ENCODE peak calls at places on chromosome 13, in eight cellular contexts. F is thoracic aorta, E is WERI-Rb-1, O is left lung, M is small intestine, I is gastrocnemius medialis, U is aorta, N is fibroblast of lung. T is an unnamed sample. For H3K27me3, the result is how much of the 10 kb centered on the place peaks cover.

GRCh38 chr13:20121154-20121515 is 39.7 kb downstream of the GJA3 start:
- DNase-seq in U (no peak), I (no peak), N (peak), E (no peak), M (peak), O (no peak), F (no peak), T (no peak)

GRCh38 chr13:85313761-85314503 is 485.3 kb downstream of the SLITRK6 start:
- DNase-seq in I (no peak), M (no peak), E (no peak), N (peak), O (no peak), U (no peak), F (no peak), T (peak)

GRCh38 chr13:42041684-42042035 is 6.8 kb upstream of the DGKH start:
- DNase-seq in N (peak), F (peak), I (peak), U (peak), M (peak), O (peak), E (peak), T (peak)

GRCh38 chr13:73365681-73366080 is 306.9 kb downstream of the KLF5 start:
- DNase-seq in I (no peak), M (peak), E (no peak), F (no peak), O (no peak), N (no peak), U (no peak), T (no peak)

GRCh38 chr13:91664036-91664435 is 265.6 kb downstream of the GPC5 start:
- DNase-seq in O (no peak), F (no peak), E (no peak), M (peak), U (no peak), I (no peak), N (no peak), T (no peak)

GRCh38 chr13:41049480-41049879 is 11.8 kb upstream of the WBP4 start:
- DNase-seq in M (no peak), E (no peak), I (no peak), F (no peak), N (no peak), O (no peak), U (no peak), T (no peak)

GRCh38 chr13:46152627-46153328 is 29.2 kb downstream of the LCP1 start:
- DNase-seq in M (no peak), N (no peak), F (no peak), I (no peak), U (no peak), O (no peak), E (no peak), T (no peak)

GRCh38 chr13:37899753-37900152 is 30.2 kb upstream of the TRPC4 start:
- DNase-seq in O (no peak), U (no peak), E (no peak), M (peak), I (no peak), F (no peak), N (no peak), T (no peak)

GRCh38 chr13:71629167-71629566 is 237.8 kb downstream of the DACH1 start:
- DNase-seq in O (no peak), N (no peak), M (no peak), F (no peak), E (no peak), U (no peak), I (no peak), T (no peak)

GRCh38 chr13:25742220-25742619 is 309.6 kb downstream of the SHISA2 start:
- DNase-seq in N (no peak), M (no peak), F (no peak), E (no peak), O (no peak), I (no peak), U (no peak), T (no peak)

DNA sequence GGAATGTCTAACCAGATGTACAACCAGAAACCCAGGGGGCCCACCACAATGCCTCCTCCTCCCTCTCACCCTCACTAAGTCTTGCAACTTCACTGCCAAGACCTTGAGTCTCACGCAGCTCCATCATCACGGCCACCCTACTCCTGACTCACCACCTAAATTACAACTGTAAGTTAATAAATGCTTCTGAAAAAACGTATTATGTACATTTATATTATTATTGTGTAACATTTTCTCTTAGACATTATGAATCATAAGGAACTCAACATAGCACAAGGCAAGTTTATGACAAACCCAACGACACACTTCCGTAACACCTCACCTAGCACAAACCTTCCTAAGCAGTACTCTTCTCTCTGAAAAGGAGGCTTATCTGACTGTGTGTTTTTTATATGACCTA is 20.7 kb downstream of the MIPEP start:
- DNase-seq in M (no peak), F (no peak), I (no peak), E (no peak), U (no peak), N (peak), O (no peak), T (peak)
- H3K27me3 ChIP-seq in M (under half), F (under half), I (under half), E (under half), U (under half), N (under half), O (under half), T (under half)

DNA sequence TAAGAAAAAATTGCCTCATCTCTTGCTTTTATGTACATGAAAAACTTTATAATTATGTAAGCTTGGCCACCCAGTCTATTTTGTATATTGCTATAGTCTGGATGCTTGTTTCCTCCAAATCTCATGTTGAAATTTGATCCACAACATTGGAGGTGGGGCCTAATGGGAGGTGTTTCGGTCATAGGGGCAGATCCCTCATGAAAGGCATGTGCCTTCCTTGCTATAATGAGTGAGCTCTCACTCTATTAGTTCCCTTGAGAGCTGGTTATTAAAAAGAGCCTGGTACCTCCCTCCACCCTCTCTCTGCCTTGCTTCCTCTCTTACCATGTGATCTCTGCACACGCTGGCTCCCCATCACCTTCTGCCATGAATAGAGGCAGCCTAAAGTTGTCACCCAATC is 1005.1 kb downstream of the PCDH9 start:
- DNase-seq in O (no peak), E (no peak), M (no peak), F (no peak), N (no peak), U (no peak), I (no peak), T (no peak)
- H3K27me3 ChIP-seq in O (under half), E (under half), M (under half), F (under half), N (under half), U (under half), I (under half), T (under half)

GRCh38 chr13:112203614-112204013 is 136.7 kb downstream of the SOX1 start:
- DNase-seq in N (no peak), E (no peak), F (no peak), U (no peak), M (no peak), I (no peak), O (no peak), T (no peak)

GRCh38 chr13:112200200-112200599 is 133.3 kb downstream of the SOX1 start:
- DNase-seq in M (no peak), F (no peak), O (no peak), E (no peak), U (peak), N (no peak), I (no peak), T (no peak)

GRCh38 chr13:112202966-112203365 is 136.0 kb downstream of the SOX1 start:
- DNase-seq in M (no peak), F (no peak), U (no peak), N (no peak), I (no peak), O (no peak), E (no peak), T (no peak)

GRCh38 chr13:112204376-112204775 is 137.4 kb downstream of the SOX1 start:
- DNase-seq in N (no peak), M (no peak), U (no peak), O (no peak), E (no peak), I (no peak), F (no peak), T (no peak)

DNA sequence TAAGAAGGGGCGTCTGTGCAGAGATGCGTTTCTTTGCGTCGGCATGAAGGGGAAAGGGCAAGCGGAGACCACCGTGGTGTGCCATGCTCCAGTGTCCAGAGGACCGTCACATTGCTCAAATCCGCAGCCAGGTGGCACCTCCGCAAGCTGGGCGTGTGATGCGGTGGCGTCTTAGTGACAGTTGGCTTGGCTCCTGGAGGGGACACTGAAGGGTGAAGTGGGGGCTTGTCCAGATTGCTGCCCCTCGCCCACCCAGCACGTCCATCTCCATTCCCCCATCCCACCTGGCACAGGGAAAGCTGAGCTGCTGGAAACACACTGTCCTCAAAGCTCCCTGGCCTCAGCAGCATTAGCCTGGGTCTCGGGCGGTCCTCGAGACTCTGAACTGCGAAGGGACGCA is 135.3 kb downstream of the SOX1 start:
- DNase-seq in I (no peak), U (peak), N (no peak), O (no peak), E (no peak), F (no peak), M (no peak), T (no peak)
- H3K27me3 ChIP-seq in I (under half), U (under half), N (under half), O (under half), E (half or more), F (under half), M (under half), T (under half)

GRCh38 chr13:43787518-43787891 is 733 bp upstream of the ENOX1 start:
- DNase-seq in E (no peak), O (no peak), I (no peak), F (no peak), N (no peak), M (no peak), U (no peak), T (no peak)

GRCh38 chr13:43785681-43786471 is 896 bp downstream of the ENOX1 start:
- DNase-seq in O (peak), M (peak), E (peak), I (peak), U (peak), F (peak), N (peak), T (peak)

GRCh38 chr13:43787998-43788397 is 1.2 kb upstream of the ENOX1 start:
- DNase-seq in E (peak), N (peak), U (no peak), F (no peak), M (no peak), O (no peak), I (no peak), T (no peak)

GRCh38 chr13:43786472-43786765 is 353 bp downstream of the ENOX1 start:
- DNase-seq in M (no peak), F (no peak), O (no peak), U (no peak), E (no peak), I (no peak), N (no peak), T (no peak)

DNA sequence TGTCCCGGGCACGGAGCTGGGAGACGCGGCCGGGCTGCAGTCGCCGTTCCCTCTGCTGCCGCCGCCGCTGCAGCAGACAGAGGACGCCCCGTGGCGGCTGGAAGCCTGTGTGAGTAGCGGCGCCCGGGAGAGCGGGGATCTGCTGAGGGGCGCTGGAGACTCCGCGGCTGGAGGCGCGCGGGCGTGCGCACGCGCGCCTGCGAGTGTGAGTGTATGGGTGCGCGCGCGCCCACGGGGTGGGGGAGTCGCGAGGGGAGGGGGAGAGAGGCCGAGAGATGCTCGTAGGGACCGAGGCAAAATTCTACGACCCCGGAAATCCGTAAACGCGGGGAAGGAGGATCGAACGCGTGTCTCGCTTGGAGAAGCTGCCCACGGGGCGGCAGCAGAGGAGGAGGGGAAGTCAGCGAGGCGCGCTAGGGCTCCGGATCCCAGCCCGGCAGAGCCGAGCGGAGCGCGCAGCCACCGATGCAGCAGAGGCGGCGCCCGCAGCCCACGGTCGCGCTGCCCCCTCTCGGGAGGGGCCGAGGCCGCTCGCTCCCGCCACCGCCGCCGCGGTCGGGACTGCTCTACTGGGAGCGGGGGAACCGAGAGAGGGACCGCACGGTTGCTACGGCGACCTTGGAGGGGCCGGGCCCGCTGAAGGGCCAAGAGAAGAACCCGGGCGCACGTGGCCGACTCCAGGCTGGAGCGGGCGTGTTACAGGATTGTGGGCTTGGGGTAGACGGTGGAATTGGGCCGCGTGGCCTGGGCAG is at the start of gene ENOX1:
- DNase-seq in E (peak), M (peak), F (no peak), N (peak), I (peak), O (peak), U (peak), T (peak)
- H3K27me3 ChIP-seq in E (under half), M (under half), F (under half), N (under half), I (under half), O (under half), U (under half), T (under half)

GRCh38 chr13:51663980-51664957 is 80.0 kb downstream of the WDFY2 start:
- DNase-seq in M (no peak), E (no peak), I (no peak), F (no peak), O (no peak), U (no peak), N (no peak), T (no peak)

GRCh38 chr13:51666839-51667238 is 82.6 kb downstream of the WDFY2 start:
- DNase-seq in E (no peak), O (no peak), I (no peak), F (no peak), M (no peak), U (no peak), N (no peak), T (no peak)

GRCh38 chr13:51665456-51665855 is 81.2 kb downstream of the WDFY2 start:
- DNase-seq in O (no peak), M (no peak), I (no peak), U (no peak), E (no peak), N (no peak), F (no peak), T (no peak)

GRCh38 chr13:51668580-51669195 is 84.4 kb downstream of the WDFY2 start:
- DNase-seq in N (peak), M (no peak), E (no peak), O (no peak), U (no peak), F (no peak), I (no peak), T (no peak)

DNA sequence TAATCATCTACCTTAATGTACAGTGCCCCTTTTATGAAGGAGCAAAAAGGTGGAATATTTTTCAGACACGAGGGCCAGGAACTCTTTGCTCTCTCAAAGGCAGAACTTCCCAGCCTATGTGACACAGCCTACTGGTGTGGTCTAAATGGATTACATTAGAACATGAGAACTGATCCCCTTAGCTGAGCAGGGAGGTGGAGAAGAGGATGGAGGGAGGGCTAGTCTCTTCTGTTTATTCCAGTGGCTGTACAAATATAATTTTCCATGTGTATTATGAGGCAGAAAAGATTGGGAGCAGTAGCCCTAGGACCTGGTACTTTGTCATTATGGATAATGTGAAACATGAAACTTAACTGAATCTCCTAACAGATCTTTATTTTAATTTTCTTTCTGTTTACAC is 82.1 kb downstream of the WDFY2 start:
- DNase-seq in N (peak), O (no peak), U (no peak), F (no peak), E (no peak), I (no peak), M (no peak), T (no peak)
- H3K27me3 ChIP-seq in N (under half), O (under half), U (under half), F (under half), E (under half), I (under half), M (under half), T (under half)

GRCh38 chr13:110271313-110271712 is 35.6 kb downstream of the COL4A1 start:
- DNase-seq in M (no peak), E (no peak), I (no peak), N (no peak), O (no peak), F (no peak), U (no peak), T (no peak)

GRCh38 chr13:110268576-110269185 is 38.3 kb downstream of the COL4A1 start:
- DNase-seq in N (no peak), O (no peak), U (no peak), I (no peak), M (no peak), E (no peak), F (no peak), T (no peak)

GRCh38 chr13:110270507-110270906 is 36.5 kb downstream of the COL4A1 start:
- DNase-seq in E (no peak), I (no peak), M (no peak), U (no peak), F (no peak), N (no peak), O (no peak), T (no peak)

GRCh38 chr13:110268061-110268460 is 38.9 kb downstream of the COL4A1 start:
- DNase-seq in U (no peak), M (no peak), O (no peak), E (no peak), N (no peak), I (no peak), F (no peak), T (no peak)

DNA sequence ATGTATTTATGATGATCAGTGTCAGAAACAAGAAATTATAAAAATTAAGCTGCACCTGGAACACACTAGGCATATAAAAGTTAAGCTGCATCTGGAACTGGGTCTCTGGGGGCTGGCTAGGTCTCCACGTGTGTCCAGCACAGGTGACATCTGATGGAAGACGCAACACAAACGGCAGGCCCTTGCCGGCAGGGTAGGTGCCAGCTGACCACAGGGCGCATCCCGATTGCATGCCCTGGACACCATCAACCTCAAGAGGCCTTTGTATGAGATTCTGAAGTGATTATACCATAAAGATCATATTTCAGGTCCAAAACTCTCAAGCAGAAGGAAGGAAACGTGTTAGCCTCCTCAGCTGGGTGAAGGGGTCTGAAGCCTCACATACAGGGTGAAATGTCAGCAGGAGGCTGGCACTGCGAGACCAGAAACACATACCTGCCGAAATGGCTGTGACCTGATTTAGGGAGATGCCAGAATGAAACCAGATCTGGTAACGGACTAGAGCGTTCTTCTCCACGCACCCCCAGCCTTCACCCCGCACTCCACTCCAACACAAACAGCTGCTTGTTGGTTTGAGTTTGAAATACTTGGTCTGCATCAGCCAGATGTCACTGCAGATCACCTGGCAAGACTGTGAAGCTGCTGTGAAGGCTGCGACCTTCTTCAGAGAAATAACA is 37.3 kb downstream of the COL4A1 start:
- DNase-seq in O (no peak), U (no peak), N (no peak), E (no peak), F (no peak), I (no peak), M (no peak), T (no peak)
- H3K27me3 ChIP-seq in O (under half), U (under half), N (under half), E (under half), F (under half), I (under half), M (under half), T (under half)

GRCh38 chr13:22412452-22412851 is 741.6 kb downstream of the FGF9 start:
- DNase-seq in E (no peak), N (no peak), F (no peak), I (no peak), U (no peak), M (no peak), O (no peak), T (no peak)
- H3K27me3 ChIP-seq in E (under half), N (under half), F (under half), I (under half), U (under half), M (under half), O (under half), T (under half)

DNA sequence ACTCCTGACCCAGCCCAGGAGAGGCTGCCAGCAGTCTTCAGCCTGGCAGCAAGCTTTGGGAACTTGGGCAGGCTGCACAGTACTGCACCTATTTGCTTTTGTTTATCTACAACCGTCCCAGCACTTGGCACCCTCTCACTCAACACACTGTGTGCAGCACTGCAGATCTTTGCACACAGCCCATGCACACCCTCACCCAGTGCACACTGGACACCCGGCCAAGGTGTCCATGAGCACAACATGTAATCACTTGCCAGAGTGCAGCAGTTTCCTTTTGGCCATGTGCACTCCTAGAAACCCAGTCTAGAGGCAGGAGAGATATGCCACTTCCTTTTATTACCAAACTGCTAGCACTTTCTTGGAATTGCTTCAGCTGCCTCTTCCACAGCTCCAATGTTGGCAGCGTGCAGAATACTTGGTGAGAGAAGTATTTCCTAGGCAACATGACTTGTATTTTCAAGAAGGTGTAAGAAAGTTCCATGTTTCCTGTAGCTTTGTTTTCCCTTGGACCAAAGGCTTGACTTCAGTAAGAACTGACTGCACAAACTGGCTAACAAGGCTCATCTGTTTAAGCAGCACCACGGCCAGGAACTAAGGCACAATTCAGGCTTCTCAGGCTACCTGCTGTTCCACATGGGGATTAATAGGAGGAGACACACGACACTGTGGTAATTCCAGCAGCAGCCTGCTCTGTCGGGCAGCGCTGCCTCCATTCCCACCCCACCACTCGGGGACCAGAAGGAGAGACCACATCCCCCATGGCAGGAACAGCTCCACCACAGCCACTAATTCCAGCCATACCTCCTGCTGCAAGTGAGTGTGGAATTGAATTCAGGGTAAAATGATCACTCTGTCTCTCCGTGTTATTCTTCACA is 15.3 kb downstream of the ATP7B start:
- DNase-seq in U (no peak), N (peak), I (no peak), M (peak), O (peak), E (peak), F (no peak), T (peak)
- H3K27me3 ChIP-seq in U (under half), N (under half), I (under half), M (under half), O (under half), E (under half), F (under half), T (under half)